ENCODE peak calls at places on chromosomes 13 and 19, in ten cellular contexts. U, R, E, F, S, K, L, P, W and B are unnamed samples.

GRCh38 chr19:13143135-13143534 is 7.0 kb downstream of the STX10 start:
- DNase-seq in U (no peak), R (no peak), E (no peak), F (no peak), S (no peak), K (peak), L (no peak), P (no peak), W (no peak), B (no peak)

GRCh38 chr13:36862002-36862706 is 43.1 kb downstream of the RFXAP start:
- DNase-seq in U (no peak), R (no peak), E (no peak), F (no peak), S (no peak), K (no peak), L (no peak), P (no peak), W (no peak), B (no peak)

GRCh38 chr13:29847501-29847983 is 2.9 kb downstream of the UBL3 start:
- DNase-seq in U (no peak), R (no peak), E (no peak), F (no peak), S (no peak), K (peak), L (no peak), P (peak), W (no peak), B (peak)

GRCh38 chr13:88887045-88887662 is 1216.0 kb downstream of the SLITRK5 start:
- DNase-seq in U (no peak), R (no peak), E (no peak), F (no peak), S (no peak), K (no peak), L (no peak), P (peak), W (no peak), B (no peak)

GRCh38 chr19:54470991-54471782 is 1.9 kb downstream of the CDC42EP5 start:
- DNase-seq in U (peak), R (peak), E (no peak), F (no peak), S (no peak), K (no peak), L (no peak), P (no peak), W (peak), B (no peak)

GRCh38 chr19:18611327-18612050 is 1.2 kb upstream of the TMEM59L start:
- DNase-seq in U (no peak), R (no peak), E (no peak), F (peak), S (no peak), K (no peak), L (no peak), P (no peak), W (no peak), B (no peak)

GRCh38 chr19:42363614-42364346 is 26.3 kb downstream of the CNFN start:
- DNase-seq in U (no peak), R (no peak), E (no peak), F (no peak), S (no peak), K (no peak), L (no peak), P (no peak), W (no peak), B (no peak)

GRCh38 chr13:113951246-113951999 is 22.5 kb downstream of the C13orf46 start:
- DNase-seq in U (peak), R (peak), E (no peak), F (peak), S (no peak), K (no peak), L (peak), P (peak), W (peak), B (peak)

GRCh38 chr13:21034602-21035190 is 26.7 kb downstream of the LATS2 start:
- DNase-seq in U (peak), R (no peak), E (no peak), F (no peak), S (no peak), K (no peak), L (no peak), P (peak), W (no peak), B (no peak)

GRCh38 chr13:114146629-114147028 is 14.2 kb upstream of the RASA3 start:
- DNase-seq in U (no peak), R (no peak), E (no peak), F (no peak), S (no peak), K (no peak), L (no peak), P (peak), W (no peak), B (no peak)

GRCh38 chr19:54316746-54317107 is 3.8 kb upstream of the LILRA5 start:
- DNase-seq in U (peak), R (peak), E (no peak), F (no peak), S (no peak), K (no peak), L (peak), P (no peak), W (no peak), B (no peak)

GRCh38 chr13:31725841-31726240 is 13.5 kb upstream of the RXFP2 start:
- DNase-seq in U (no peak), R (no peak), E (no peak), F (no peak), S (no peak), K (peak), L (no peak), P (no peak), W (no peak), B (no peak)